ENCODE peak calls at places on chromosomes 2 and 18, in seven cellular contexts. R is transverse colon, K is suprapubic skin, V is stomach, W is endothelial cell of umbilical vein, C is K562, X is breast epithelium. P is an unnamed sample.

GRCh38 chr2:182666674-182667320 is 49.3 kb upstream of the DNAJC10 start:
- DNase-seq in R (no peak), K (no peak), V (no peak), W (peak; percentile 47), C (peak; percentile 39), X (no peak), P (no peak)

GRCh38 chr2:86017901-86018896 is 87.5 kb downstream of the POLR1A start:
- DNase-seq in R (peak; percentile 24), K (peak; percentile 73), V (peak; percentile 67), W (peak; percentile 66), C (no peak), X (peak; percentile 61), P (no peak)

GRCh38 chr2:190618030-190618429 is 30.9 kb upstream of the NAB1 start:
- DNase-seq in R (no peak), K (no peak), V (no peak), W (no peak), C (no peak), X (no peak), P (no peak)

GRCh38 chr2:240236217-240237111 is 96.0 kb upstream of the OTOS start:
- DNase-seq in R (no peak), K (peak; percentile 77), V (no peak), W (no peak), C (no peak), X (peak; percentile 44), P (no peak)

GRCh38 chr18:32470136-32470712 is 458 bp downstream of the GAREM1 start:
- DNase-seq in R (peak; percentile 40), K (peak; percentile 82), V (peak; percentile 45), W (peak; percentile 42), C (no peak), X (peak; percentile 53), P (no peak)

GRCh38 chr2:130814931-130815680 is 21.6 kb upstream of the ARHGEF4 start:
- DNase-seq in R (no peak), K (peak; percentile 56), V (no peak), W (no peak), C (no peak), X (peak; percentile 46), P (no peak)

GRCh38 chr2:171210864-171211431 is 50.3 kb upstream of the TLK1 start:
- DNase-seq in R (no peak), K (no peak), V (no peak), W (no peak), C (no peak), X (no peak), P (no peak)

GRCh38 chr2:219060821-219061791 is at the start of gene IHH:
- DNase-seq in R (peak; percentile 90), K (no peak), V (peak; percentile 79), W (no peak), C (no peak), X (no peak), P (no peak)

GRCh38 chr2:132252191-132252893 is 90.6 kb upstream of the ANKRD30BL start:
- DNase-seq in R (no peak), K (peak; percentile 77), V (no peak), W (no peak), C (no peak), X (no peak), P (no peak)

GRCh38 chr2:65913914-65914786 is 481.8 kb upstream of the SPRED2 start:
- DNase-seq in R (no peak), K (no peak), V (no peak), W (no peak), C (no peak), X (no peak), P (no peak)

GRCh38 chr2:175111200-175111657 is 56.8 kb downstream of the ATF2 start:
- DNase-seq in R (no peak), K (no peak), V (no peak), W (peak; percentile 63), C (peak; percentile 52), X (no peak), P (peak; percentile 22)

GRCh38 chr18:50647237-50647636 is 87.3 kb downstream of the MAPK4 start:
- DNase-seq in R (no peak), K (no peak), V (no peak), W (no peak), C (no peak), X (no peak), P (no peak)

GRCh38 chr2:86225581-86225980 is 26.3 kb downstream of the MRPL35 start:
- DNase-seq in R (peak; percentile 31), K (no peak), V (no peak), W (peak; percentile 76), C (no peak), X (no peak), P (no peak)

GRCh38 chr18:7452331-7452730 is 114.8 kb upstream of the PTPRM start:
- DNase-seq in R (no peak), K (no peak), V (no peak), W (peak; percentile 32), C (peak; percentile 60), X (no peak), P (no peak)

GRCh38 chr2:230695551-230695950 is 17.1 kb upstream of the CAB39 start:
- DNase-seq in R (no peak), K (peak; percentile 2), V (no peak), W (no peak), C (no peak), X (no peak), P (no peak)

GRCh38 chr2:212683346-212683745 is 144.7 kb upstream of the ERBB4 start:
- DNase-seq in R (no peak), K (no peak), V (no peak), W (peak; percentile 12), C (no peak), X (no peak), P (no peak)

GRCh38 chr2:47344890-47345583 is 57.9 kb upstream of the MSH2 start:
- DNase-seq in R (peak; percentile 91), K (peak; percentile 84), V (peak; percentile 88), W (peak; percentile 93), C (peak; percentile 72), X (peak; percentile 66), P (no peak)

GRCh38 chr2:45323344-45323743 is 287.7 kb downstream of the SRBD1 start:
- DNase-seq in R (no peak), K (no peak), V (no peak), W (peak; percentile 52), C (no peak), X (no peak), P (no peak)

GRCh38 chr2:45316576-45317338 is 294.3 kb downstream of the SRBD1 start:
- DNase-seq in R (no peak), K (no peak), V (no peak), W (no peak), C (no peak), X (no peak), P (no peak)

GRCh38 chr2:45320956-45321355 is 290.1 kb downstream of the SRBD1 start:
- DNase-seq in R (no peak), K (no peak), V (no peak), W (no peak), C (no peak), X (no peak), P (no peak)

GRCh38 chr2:45318675-45319074 is 292.4 kb downstream of the SRBD1 start:
- DNase-seq in R (no peak), K (no peak), V (no peak), W (no peak), C (no peak), X (no peak), P (no peak)

DNA sequence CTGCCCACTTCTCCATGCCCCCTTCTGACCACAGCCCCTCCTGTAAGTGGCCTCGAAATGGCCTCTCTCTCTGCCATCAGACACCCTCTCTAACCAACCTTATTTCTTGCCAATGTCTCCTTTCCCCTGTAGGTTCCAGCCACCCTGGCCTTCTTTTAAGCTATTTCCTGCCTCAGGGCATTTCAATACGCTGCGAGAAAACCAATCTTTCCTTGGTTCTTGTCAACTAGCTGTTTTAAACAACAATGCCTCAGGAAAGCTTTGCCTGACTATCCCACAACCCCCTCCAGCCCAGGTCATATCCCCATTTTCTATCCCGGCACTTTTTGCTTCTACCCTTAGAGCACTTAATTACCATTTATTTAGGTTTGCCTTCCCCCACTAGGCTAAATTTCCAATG is 291.4 kb downstream of the SRBD1 start:
- DNase-seq in R (no peak), K (no peak), V (no peak), W (no peak), C (no peak), X (no peak), P (no peak)
- H3K4me3 ChIP-seq in R (no peak overlapping the region), K (no peak overlapping the region), V (no peak overlapping the region), W (no peak overlapping the region), C (no peak overlapping the region), X (no peak overlapping the region), P (no peak overlapping the region)

DNA sequence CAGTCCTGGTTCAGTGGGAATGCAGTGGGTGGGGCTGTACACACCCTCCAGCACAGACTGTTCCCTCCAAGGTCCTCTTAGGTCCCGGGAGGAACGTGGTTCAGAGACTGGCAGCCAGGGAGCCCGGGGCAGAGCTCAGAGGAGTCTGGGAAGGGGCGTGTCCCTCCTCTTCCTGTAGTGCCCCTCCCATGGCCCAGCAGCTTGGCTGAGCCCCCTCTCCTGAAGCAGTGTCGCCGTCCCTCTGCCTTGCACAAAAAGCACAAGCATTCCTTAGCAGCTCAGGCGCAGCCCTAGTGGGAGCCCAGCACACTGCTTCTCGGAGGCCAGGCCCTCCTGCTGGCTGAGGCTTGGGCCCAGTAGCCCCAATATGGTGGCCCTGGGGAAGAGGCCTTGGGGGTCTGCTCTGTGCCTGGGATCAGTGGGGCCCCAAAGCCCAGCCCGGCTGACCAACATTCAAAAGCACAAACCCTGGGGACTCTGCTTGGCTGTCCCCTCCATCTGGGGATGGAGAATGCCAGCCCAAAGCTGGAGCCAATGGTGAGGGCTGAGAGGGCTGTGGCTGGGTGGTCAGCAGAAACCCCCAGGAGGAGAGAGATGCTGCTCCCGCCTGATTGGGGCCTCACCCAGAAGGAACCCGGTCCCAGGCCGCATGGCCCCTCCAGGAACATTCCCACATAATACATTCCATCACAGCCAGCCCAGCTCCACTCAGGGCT is 17.5 kb upstream of the FAHD2A start:
- DNase-seq in R (peak; percentile 83), K (peak; percentile 91), V (peak; percentile 25), W (no peak), C (no peak), X (peak; percentile 47), P (no peak)
- TF ChIP-seq POLR2AphosphoS5 in R (peak; percentile 67), K (no peak), V (no peak), W (no peak), C (no peak), X (no peak), P (no peak)

DNA sequence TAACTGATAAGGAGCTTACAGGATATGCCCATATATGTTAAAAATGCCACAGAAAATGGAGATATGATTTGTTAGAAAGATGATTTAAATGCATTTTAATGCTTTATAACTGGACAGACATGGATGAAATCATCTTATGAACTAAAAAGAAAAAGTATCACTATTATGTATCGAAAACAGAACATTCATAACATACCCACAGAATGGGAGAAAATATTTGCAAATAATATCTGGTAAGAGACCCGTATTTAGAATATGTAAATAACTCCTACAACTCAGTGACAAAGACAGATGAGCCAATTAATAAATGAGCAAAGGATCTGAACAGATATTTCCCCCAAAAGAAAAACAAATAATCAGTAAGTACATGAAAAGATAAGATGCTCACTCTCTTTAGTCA is 24.3 kb upstream of the MGAT5 start:
- DNase-seq in R (no peak), K (no peak), V (no peak), W (no peak), C (no peak), X (no peak), P (no peak)
- H3K4me3 ChIP-seq in R (no peak overlapping the region), K (no peak overlapping the region), V (no peak overlapping the region), W (no peak overlapping the region), C (no peak overlapping the region), X (no peak overlapping the region), P (no peak overlapping the region)

GRCh38 chr18:75159238-75159518 is 49.8 kb downstream of the PTGR3 start:
- DNase-seq in R (no peak), K (no peak), V (no peak), W (no peak), C (no peak), X (no peak), P (no peak)
- TF ChIP-seq POLR2AphosphoS5 in R (no peak), K (no peak), V (no peak), W (no peak), C (no peak), X (no peak), P (no peak)

P was measured in Panc1.